ENCODE peak calls at places on chromosomes 7 and 10, in nine cellular contexts. I is epithelial cell of esophagus, G is HFF-Myc, C is left ventricle myocardium inferior, X is GM06990, Y is PC-9, Z is AG04450, R is RWPE2, M is foreskin fibroblast. J is an unnamed sample.

GRCh38 chr7:80307251-80307856 is 172.7 kb downstream of the GNAI1 start:
- DNase-seq in I (peak), G (peak), C (no peak), X (no peak), Y (no peak), Z (no peak), R (no peak), M (peak), J (peak)

GRCh38 chr10:15300697-15301096 is 70.4 kb downstream of the FAM171A1 start:
- DNase-seq in I (no peak), G (no peak), C (no peak), X (no peak), Y (no peak), Z (no peak), R (no peak), M (no peak), J (no peak)

GRCh38 chr10:32237644-32238345 is 109.2 kb downstream of the EPC1 start:
- DNase-seq in I (peak), G (no peak), C (no peak), X (no peak), Y (no peak), Z (peak), R (no peak), M (peak), J (peak)

GRCh38 chr7:157625973-157626790 is 289.4 kb downstream of the DNAJB6 start:
- DNase-seq in I (no peak), G (no peak), C (no peak), X (no peak), Y (no peak), Z (no peak), R (no peak), M (no peak), J (no peak)

GRCh38 chr10:20233423-20233822 is 417.2 kb downstream of the PLXDC2 start:
- DNase-seq in I (no peak), G (no peak), C (no peak), X (no peak), Y (no peak), Z (no peak), R (no peak), M (no peak), J (no peak)

GRCh38 chr7:7972128-7972527 is 3.5 kb downstream of the GLCCI1 start:
- DNase-seq in I (no peak), G (no peak), C (no peak), X (no peak), Y (no peak), Z (no peak), R (no peak), M (no peak), J (no peak)

GRCh38 chr10:17235136-17235535 is 7.1 kb downstream of the VIM start:
- DNase-seq in I (no peak), G (no peak), C (no peak), X (no peak), Y (no peak), Z (no peak), R (no peak), M (no peak), J (peak)

GRCh38 chr7:111164442-111164841 is 73.5 kb downstream of the LRRN3 start:
- DNase-seq in I (no peak), G (no peak), C (no peak), X (no peak), Y (no peak), Z (no peak), R (no peak), M (no peak), J (no peak)

GRCh38 chr7:157437519-157438061 is 100.8 kb downstream of the DNAJB6 start:
- DNase-seq in I (no peak), G (no peak), C (no peak), X (no peak), Y (no peak), Z (no peak), R (peak), M (no peak), J (no peak)

GRCh38 chr10:76453997-76454396 is 1022.6 kb downstream of the LRMDA start:
- DNase-seq in I (no peak), G (no peak), C (no peak), X (no peak), Y (no peak), Z (no peak), R (no peak), M (no peak), J (no peak)

GRCh38 chr7:157193274-157193673 is 54.5 kb downstream of the UBE3C start:
- DNase-seq in I (no peak), G (no peak), C (no peak), X (no peak), Y (no peak), Z (no peak), R (no peak), M (no peak), J (no peak)

GRCh38 chr10:133377025-133377817 is 1.8 kb upstream of the PAOX start:
- DNase-seq in I (no peak), G (no peak), C (no peak), X (no peak), Y (no peak), Z (no peak), R (no peak), M (no peak), J (no peak)

GRCh38 chr7:142463401-142463850 is 205.6 kb upstream of the PRSS58 start:
- DNase-seq in I (no peak), G (no peak), C (no peak), X (no peak), Y (no peak), Z (no peak), R (no peak), M (no peak), J (no peak)

GRCh38 chr7:114720725-114721124 is 201.2 kb upstream of the MDFIC start:
- DNase-seq in I (no peak), G (no peak), C (no peak), X (no peak), Y (no peak), Z (no peak), R (no peak), M (no peak), J (peak)

GRCh38 chr7:1193593-1194424 is 33.8 kb upstream of the ZFAND2A start:
- DNase-seq in I (peak), G (no peak), C (peak), X (no peak), Y (peak), Z (no peak), R (no peak), M (peak), J (peak)

DNA sequence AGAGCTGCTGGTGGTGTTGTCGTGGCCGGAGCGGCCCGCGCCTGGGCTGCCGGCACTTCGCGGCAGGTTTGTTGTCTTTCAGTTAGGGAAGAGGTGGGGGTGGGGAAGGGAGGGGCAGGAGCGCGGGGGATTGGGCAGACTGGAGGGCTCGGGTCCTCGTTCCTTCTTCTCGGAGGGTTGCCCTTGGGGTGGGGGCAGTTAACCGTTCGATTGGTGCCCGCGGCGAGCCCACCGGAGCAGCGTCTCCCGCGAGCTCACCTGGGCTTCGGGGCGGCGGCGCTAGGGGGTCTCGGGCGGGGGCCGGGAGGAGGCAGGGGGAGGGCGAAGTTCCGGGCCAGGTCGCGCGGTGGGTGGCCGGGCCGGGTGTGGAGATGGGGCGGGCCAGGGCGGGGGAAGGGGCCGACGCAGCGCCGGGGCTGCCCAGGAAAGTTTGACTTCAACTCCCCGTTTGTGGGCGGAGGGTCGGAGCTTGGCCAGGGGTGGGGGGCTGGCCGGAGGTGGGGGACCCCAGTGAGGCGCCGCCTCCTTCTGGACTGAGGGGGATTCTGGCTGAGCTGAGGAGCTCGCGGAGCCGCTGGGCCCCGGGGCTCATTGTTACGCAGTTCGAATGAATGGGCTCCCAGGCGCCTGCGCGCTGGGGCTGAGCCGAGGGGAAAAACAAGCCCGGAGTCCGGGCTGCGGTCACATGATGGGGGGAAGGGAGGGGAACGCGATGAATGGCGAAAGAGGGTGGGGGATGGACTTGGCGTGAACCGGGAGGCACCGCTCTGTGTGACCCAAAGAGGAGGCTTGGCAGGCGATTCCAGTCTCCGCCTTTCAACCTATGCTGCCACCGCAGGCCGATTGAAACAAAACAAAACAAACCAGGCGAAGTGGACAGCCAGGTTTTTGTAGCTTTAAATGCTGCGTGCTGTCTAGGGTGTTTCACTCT is 582 bp downstream of the HBP1 start:
- DNase-seq in I (peak), G (peak), C (peak), X (peak), Y (peak), Z (peak), R (peak), M (peak), J (peak)
- TF ChIP-seq CTCF in I (peak), G (no peak), C (no peak), X (no peak), Y (no peak), Z (peak), R (peak), M (no peak), J (peak)

GRCh38 chr7:2582006-2582735 is 23.4 kb downstream of the IQCE start:
- DNase-seq in I (no peak), G (no peak), C (no peak), X (no peak), Y (no peak), Z (no peak), R (no peak), M (no peak), J (no peak)
- H3K4me3 ChIP-seq in I (no peak), G (no peak), C (no peak), X (no peak), Y (no peak), Z (no peak), R (no peak), M (no peak), J (no peak)

GRCh38 chr10:9211228-9211627 is 1156.7 kb downstream of the GATA3 start:
- DNase-seq in I (no peak), G (no peak), C (no peak), X (no peak), Y (no peak), Z (no peak), R (no peak), M (no peak), J (peak)
- TF ChIP-seq CTCF in I (peak), G (no peak), C (peak), X (no peak), Y (no peak), Z (peak), R (peak), M (peak), J (peak)

GRCh38 chr10:79242620-79243152 is 104.6 kb upstream of the PPIF start:
- DNase-seq in I (peak), G (no peak), C (peak), X (peak), Y (peak), Z (peak), R (no peak), M (peak), J (peak)

GRCh38 chr10:79241990-79242619 is 105.2 kb upstream of the PPIF start:
- DNase-seq in I (peak), G (no peak), C (peak), X (peak), Y (peak), Z (no peak), R (no peak), M (peak), J (peak)

GRCh38 chr10:79244841-79245504 is 102.3 kb upstream of the PPIF start:
- DNase-seq in I (no peak), G (no peak), C (no peak), X (peak), Y (no peak), Z (no peak), R (no peak), M (no peak), J (no peak)

GRCh38 chr10:79244068-79244442 is 103.2 kb upstream of the PPIF start:
- DNase-seq in I (no peak), G (no peak), C (no peak), X (no peak), Y (no peak), Z (no peak), R (no peak), M (no peak), J (no peak)

DNA sequence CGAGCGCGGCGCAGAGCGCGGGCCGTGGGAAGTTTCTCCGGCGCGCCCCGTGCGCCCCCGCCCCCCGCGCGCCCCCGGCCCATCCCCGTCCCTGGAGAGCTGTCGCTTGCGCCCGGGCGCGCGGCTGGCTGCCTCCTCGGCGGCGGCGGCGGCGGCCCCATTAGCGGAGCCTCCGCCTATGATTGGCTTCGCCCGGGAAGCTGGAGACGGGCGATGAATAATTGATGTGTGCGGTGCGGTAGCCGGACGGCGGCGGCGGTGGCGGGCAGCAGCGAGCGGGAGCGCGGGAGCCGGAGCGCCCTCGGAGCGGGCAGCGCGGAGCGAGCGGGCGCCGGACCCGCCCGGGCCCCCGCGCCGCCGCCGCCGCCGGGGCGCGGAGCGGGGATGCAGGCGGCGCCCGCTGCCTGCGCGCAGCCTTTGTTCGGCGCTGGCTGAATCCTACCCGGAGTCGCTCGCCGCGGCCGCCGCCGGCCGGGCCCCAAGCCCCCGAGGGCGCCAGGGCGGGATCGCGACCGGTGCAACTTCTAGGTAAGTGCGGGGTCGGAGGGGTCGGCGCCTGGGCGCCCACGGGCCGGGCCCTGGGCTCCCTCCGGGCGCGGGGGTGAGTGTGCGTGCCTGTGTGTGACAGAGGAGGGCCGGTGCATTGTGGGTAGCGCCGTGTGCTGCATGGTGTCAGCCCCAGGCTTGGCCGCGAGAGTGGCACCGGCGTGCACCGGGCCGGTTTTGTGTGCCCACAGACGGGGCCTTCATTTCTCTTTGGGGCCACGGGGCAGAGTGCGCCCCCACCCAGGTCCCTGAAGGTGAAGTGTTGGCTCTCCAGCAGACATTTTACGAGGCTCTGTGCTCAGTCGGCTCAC is 103.8 kb upstream of the PPIF start:
- DNase-seq in I (peak), G (no peak), C (no peak), X (peak), Y (no peak), Z (no peak), R (no peak), M (no peak), J (no peak)
- H3K4me3 ChIP-seq in I (peak), G (peak), C (peak), X (peak), Y (no peak), Z (peak), R (peak), M (peak), J (peak)

DNA sequence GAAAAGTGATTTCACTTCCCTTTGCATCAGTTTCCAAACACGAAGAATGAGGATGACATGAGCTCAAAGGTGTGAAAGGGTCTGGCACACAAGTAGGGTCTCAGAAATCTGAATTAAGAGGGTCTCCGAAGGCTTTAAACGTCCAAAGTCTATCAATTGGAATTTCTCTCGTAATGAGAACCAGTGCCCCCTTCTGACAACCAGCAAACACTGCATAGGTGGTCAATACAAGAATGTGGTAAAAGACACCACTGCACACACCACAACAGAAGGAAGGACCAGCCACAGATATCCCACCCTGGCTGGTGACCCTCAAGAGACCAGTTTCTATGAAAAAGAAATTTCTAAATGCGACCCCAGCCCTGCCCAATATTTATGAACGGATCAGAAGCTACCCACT is 78.1 kb downstream of the CALN1 start:
- DNase-seq in I (no peak), G (no peak), C (no peak), X (no peak), Y (no peak), Z (no peak), R (no peak), M (no peak), J (no peak)
- TF ChIP-seq CTCF in I (no peak), G (no peak), C (peak), X (peak), Y (peak), Z (no peak), R (no peak), M (no peak), J (no peak)

GRCh38 chr7:138974103-138974502 is 7.1 kb downstream of the KIAA1549 start:
- DNase-seq in I (no peak), G (no peak), C (no peak), X (no peak), Y (no peak), Z (no peak), R (no peak), M (no peak), J (no peak)
- H3K4me3 ChIP-seq in I (no peak), G (no peak), C (no peak), X (no peak), Y (no peak), Z (no peak), R (no peak), M (no peak), J (no peak)

GRCh38 chr10:48535416-48536225 is 69.3 kb downstream of the ARHGAP22 start:
- DNase-seq in I (no peak), G (no peak), C (no peak), X (no peak), Y (no peak), Z (no peak), R (no peak), M (no peak), J (no peak)
- TF ChIP-seq CTCF in I (no peak), G (peak), C (no peak), X (peak), Y (no peak), Z (peak), R (no peak), M (no peak), J (no peak)

DNA sequence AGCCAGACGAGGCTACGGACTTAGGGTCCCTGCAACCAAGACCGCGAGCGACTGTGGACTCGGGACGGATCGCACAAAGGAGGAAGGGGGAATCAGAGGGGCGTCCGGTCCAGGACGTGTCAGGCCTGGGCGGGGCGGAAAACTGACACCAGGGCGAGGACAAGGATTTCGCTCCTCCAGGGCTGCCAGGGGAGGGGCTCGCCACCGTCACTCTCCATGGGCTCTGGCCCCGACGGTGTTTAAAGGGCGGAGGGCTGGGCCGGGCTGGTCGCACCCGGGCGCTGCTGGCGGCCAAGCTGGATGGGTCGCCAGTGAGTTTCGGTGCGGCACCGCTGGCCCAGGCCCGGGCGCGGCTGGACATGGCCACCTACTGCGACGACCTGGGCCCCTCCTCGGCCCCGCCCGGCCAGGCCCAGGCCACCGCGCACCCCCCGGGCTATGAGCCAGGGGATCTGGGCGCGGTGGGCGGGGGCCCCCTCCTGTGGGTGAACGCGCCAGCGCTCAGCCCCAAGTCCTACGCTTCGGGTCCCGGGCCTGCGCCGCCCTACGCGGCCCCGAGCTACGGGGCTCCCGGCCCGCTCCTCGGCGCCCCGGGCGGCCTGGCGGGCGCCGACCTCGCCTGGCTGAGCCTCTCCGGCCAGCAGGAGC is at the start of gene FOXI2:
- DNase-seq in I (no peak), G (no peak), C (no peak), X (no peak), Y (no peak), Z (no peak), R (no peak), M (no peak), J (no peak)
- H3K4me3 ChIP-seq in I (no peak), G (no peak), C (peak), X (no peak), Y (no peak), Z (no peak), R (no peak), M (no peak), J (no peak)